ENCODE peak calls at places on chromosomes 6 and 20, in six cellular contexts. V is NCI-H1092; A is A172; D is stimulated activated CD4-positive, alpha-beta T cell treated with anti-CD3 and anti-CD28 coated beads, Interleukin-1b, Interleukin-23, amount 100 ng/mL, for 48 hours; R is HAP-1; P is HTR-8/SVneo. N is an unnamed sample.
A peak's percentile ranks its signal among the peaks of the same experiment; 100 is the strongest.

GRCh38 chr20:25526446-25526845 is 58.9 kb downstream of the NINL start:
- DNase-seq in V (no peak), D (no peak), A (no peak), P (no peak), R (no peak), N (no peak)

GRCh38 chr6:89999154-89999553 is 104.9 kb downstream of the GJA10 start:
- DNase-seq in V (peak; percentile 92), P (no peak), A (peak; percentile 69), R (peak; percentile 64), D (peak; percentile 48), N (no peak)

GRCh38 chr6:5082487-5083306 is 2.4 kb upstream of the PPP1R3G start:
- DNase-seq in D (no peak), V (no peak), P (peak; percentile 94), R (peak; percentile 83), A (peak; percentile 84), N (no peak)

GRCh38 chr6:158595223-158595622 is 35.3 kb downstream of the TMEM181 start:
- DNase-seq in P (no peak), V (no peak), R (no peak), D (no peak), A (no peak), N (no peak)

GRCh38 chr20:43726333-43726732 is 469 bp downstream of the GTSF1L start:
- DNase-seq in A (no peak), V (no peak), D (no peak), P (no peak), R (no peak), N (no peak)

GRCh38 chr6:75379536-75379935 is 94.9 kb upstream of the TMEM30A start:
- DNase-seq in D (no peak), R (no peak), P (no peak), V (no peak), A (no peak), N (no peak)

GRCh38 chr6:16624631-16625299 is 136.5 kb downstream of the ATXN1 start:
- DNase-seq in A (no peak), V (no peak), R (no peak), D (no peak), P (no peak), N (no peak)

GRCh38 chr6:104896914-104897313 is 37.2 kb upstream of the HACE1 start:
- DNase-seq in D (no peak), V (no peak), R (no peak), A (no peak), P (no peak), N (no peak)

GRCh38 chr6:154361476-154361875 is 4.9 kb upstream of the IPCEF1 start:
- DNase-seq in A (no peak), D (no peak), R (no peak), P (no peak), V (no peak), N (no peak)

GRCh38 chr6:43009124-43009523 is 4.6 kb downstream of the MEA1 start:
- DNase-seq in A (no peak), P (peak; percentile 35), R (peak; percentile 63), D (peak; percentile 30), V (peak; percentile 10), N (no peak)

GRCh38 chr20:50311308-50312001 is 120.8 kb downstream of the CEBPB start:
- DNase-seq in R (no peak), V (no peak), D (no peak), P (no peak), A (no peak), N (no peak)

GRCh38 chr20:1263853-1264252 is 2.2 kb upstream of the SNPH start:
- DNase-seq in R (no peak), P (no peak), A (no peak), V (no peak), D (no peak), N (no peak)

GRCh38 chr6:154891901-154892300 is 103.2 kb upstream of the TIAM2 start:
- DNase-seq in A (peak; percentile 45), V (no peak), P (no peak), R (no peak), D (no peak), N (no peak)

GRCh38 chr20:63735859-63736718 is at the start of gene LIME1:
- DNase-seq in D (peak; percentile 48), A (peak; percentile 59), V (no peak), P (no peak), R (no peak), N (no peak)

GRCh38 chr6:55603987-55604386 is 25.0 kb upstream of the HMGCLL1 start:
- DNase-seq in V (no peak), P (no peak), D (no peak), A (no peak), R (no peak), N (no peak)

GRCh38 chr6:110756817-110757216 is 58.5 kb downstream of the CDK19 start:
- DNase-seq in R (no peak), V (no peak), D (no peak), P (no peak), A (no peak), N (no peak)

GRCh38 chr20:47351643-47352331 is 4.7 kb downstream of the ZMYND8 start:
- DNase-seq in V (peak; percentile 22), R (no peak), D (no peak), P (no peak), A (peak; percentile 62), N (no peak)

GRCh38 chr6:81235512-81235911 is 517.0 kb downstream of the TENT5A start:
- DNase-seq in R (no peak), D (no peak), V (no peak), P (no peak), A (no peak), N (no peak)

GRCh38 chr6:74113901-74114300 is 417.9 kb downstream of the CD109 start:
- DNase-seq in R (no peak), P (no peak), D (no peak), A (no peak), V (no peak), N (no peak)

GRCh38 chr6:68718379-68719073 is 83.4 kb downstream of the ADGRB3 start:
- DNase-seq in R (no peak), P (no peak), D (no peak), V (peak; percentile 63), A (no peak), N (no peak)

N was measured in frontal cortex.